ENCODE peak calls at places on chromosomes 11 and 22, in four cellular contexts. One of them, this sample, is unnamed.
A peak's percentile ranks its signal among the peaks of the same experiment; 100 is the strongest.

GRCh38 chr11:20337526-20338154 is 25.9 kb upstream of the HTATIP2 start:
- DNase-seq in prostate gland: no peak
- DNase-seq in colonic mucosa: no peak
- DNase-seq in CD8-positive, alpha-beta T cell: no peak
- DNase-seq in this sample: peak; percentile 22

GRCh38 chr11:99535819-99536218 is 515.1 kb downstream of the CNTN5 start:
- DNase-seq in prostate gland: no peak
- DNase-seq in colonic mucosa: no peak
- DNase-seq in CD8-positive, alpha-beta T cell: no peak
- DNase-seq in this sample: no peak

GRCh38 chr11:6817668-6818067 is 18.2 kb upstream of the OR6A2 start:
- DNase-seq in CD8-positive, alpha-beta T cell: no peak
- DNase-seq in colonic mucosa: no peak
- DNase-seq in prostate gland: no peak
- DNase-seq in this sample: no peak

GRCh38 chr22:38953577-38954413 is 3.6 kb upstream of the APOBEC3A start:
- DNase-seq in colonic mucosa: peak; percentile 50
- DNase-seq in CD8-positive, alpha-beta T cell: peak; percentile 41
- DNase-seq in prostate gland: no peak
- DNase-seq in this sample: peak; percentile 32

GRCh38 chr11:75492181-75492820 is 33.4 kb downstream of the GDPD5 start:
- DNase-seq in prostate gland: no peak
- DNase-seq in CD8-positive, alpha-beta T cell: peak; percentile 68
- DNase-seq in colonic mucosa: no peak
- DNase-seq in this sample: peak; percentile 38

GRCh38 chr11:132226522-132226921 is 856.1 kb downstream of the NTM start:
- DNase-seq in CD8-positive, alpha-beta T cell: no peak
- DNase-seq in prostate gland: no peak
- DNase-seq in colonic mucosa: no peak
- DNase-seq in this sample: no peak

GRCh38 chr11:64290894-64291745 is at the start of gene KCNK4:
- DNase-seq in CD8-positive, alpha-beta T cell: peak; percentile 9
- DNase-seq in prostate gland: no peak
- DNase-seq in colonic mucosa: no peak
- DNase-seq in this sample: no peak

GRCh38 chr11:122085264-122085663 is 30.8 kb downstream of the BLID start:
- DNase-seq in CD8-positive, alpha-beta T cell: no peak
- DNase-seq in prostate gland: no peak
- DNase-seq in colonic mucosa: no peak
- DNase-seq in this sample: peak; percentile 34

GRCh38 chr11:93216511-93217121 is 18.8 kb upstream of the SLC36A4 start:
- DNase-seq in prostate gland: no peak
- DNase-seq in CD8-positive, alpha-beta T cell: no peak
- DNase-seq in colonic mucosa: peak; percentile 32
- DNase-seq in this sample: no peak

GRCh38 chr11:73416711-73417265 is 40.6 kb downstream of the RELT start:
- DNase-seq in colonic mucosa: no peak
- DNase-seq in CD8-positive, alpha-beta T cell: no peak
- DNase-seq in prostate gland: no peak
- DNase-seq in this sample: no peak

GRCh38 chr22:25903294-25903693 is 161.3 kb downstream of the MYO18B start:
- DNase-seq in colonic mucosa: no peak
- DNase-seq in CD8-positive, alpha-beta T cell: no peak
- DNase-seq in prostate gland: no peak
- DNase-seq in this sample: no peak
- TF ChIP-seq CTCF in colonic mucosa: no peak
- TF ChIP-seq CTCF in CD8-positive, alpha-beta T cell: no peak
- TF ChIP-seq CTCF in prostate gland: no peak
- TF ChIP-seq CTCF in this sample: no peak

GRCh38 chr22:26409705-26410376 is 19.2 kb upstream of the ASPHD2 start:
- DNase-seq in colonic mucosa: no peak
- DNase-seq in prostate gland: no peak
- DNase-seq in CD8-positive, alpha-beta T cell: no peak
- DNase-seq in this sample: no peak
- H3K27ac ChIP-seq in colonic mucosa: no peak overlapping the region
- H3K27ac ChIP-seq in prostate gland: no peak overlapping the region
- H3K27ac ChIP-seq in CD8-positive, alpha-beta T cell: no peak overlapping the region
- H3K27ac ChIP-seq in this sample: no peak overlapping the region

GRCh38 chr11:12685229-12685628 is 11.0 kb downstream of the TEAD1 start:
- DNase-seq in colonic mucosa: no peak
- DNase-seq in prostate gland: no peak
- DNase-seq in CD8-positive, alpha-beta T cell: no peak
- DNase-seq in this sample: no peak
- TF ChIP-seq CTCF in colonic mucosa: no peak
- TF ChIP-seq CTCF in prostate gland: no peak
- TF ChIP-seq CTCF in CD8-positive, alpha-beta T cell: no peak
- TF ChIP-seq CTCF in this sample: no peak

GRCh38 chr11:126188332-126189108 is 22.9 kb downstream of the RPUSD4 start:
- DNase-seq in colonic mucosa: no peak
- DNase-seq in CD8-positive, alpha-beta T cell: no peak
- DNase-seq in prostate gland: no peak
- DNase-seq in this sample: no peak
- H3K27ac ChIP-seq in colonic mucosa: no peak overlapping the region
- H3K27ac ChIP-seq in CD8-positive, alpha-beta T cell: no peak overlapping the region
- H3K27ac ChIP-seq in prostate gland: no peak overlapping the region
- H3K27ac ChIP-seq in this sample: peak overlapping the region; percentile 13

GRCh38 chr22:36977947-36978660 is 41.1 kb downstream of the TST start:
- DNase-seq in colonic mucosa: peak; percentile 92
- DNase-seq in CD8-positive, alpha-beta T cell: peak; percentile 91
- DNase-seq in prostate gland: peak; percentile 89
- DNase-seq in this sample: peak; percentile 91
- TF ChIP-seq CTCF in colonic mucosa: peak; percentile 88
- TF ChIP-seq CTCF in CD8-positive, alpha-beta T cell: peak; percentile 69
- TF ChIP-seq CTCF in prostate gland: peak; percentile 99
- TF ChIP-seq CTCF in this sample: peak; percentile 93

DNA sequence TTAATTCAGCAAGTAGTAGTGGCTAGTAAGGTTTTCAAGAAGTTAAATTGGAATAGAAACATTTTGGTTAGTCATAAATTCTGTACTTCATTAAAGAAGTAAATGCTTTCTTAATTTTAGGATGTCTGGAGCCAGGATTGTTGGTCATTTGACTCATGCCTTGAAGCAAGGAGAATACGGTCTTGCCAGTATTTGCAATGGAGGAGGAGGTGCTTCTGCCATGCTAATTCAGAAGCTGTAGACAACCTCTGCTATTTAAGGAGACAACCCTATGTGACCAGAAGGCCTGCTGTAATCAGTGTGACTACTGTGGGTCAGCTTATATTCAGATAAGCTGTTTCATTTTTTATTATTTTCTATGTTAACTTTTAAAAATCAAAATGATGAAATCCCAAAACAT is 25.8 kb downstream of the ACAT1 start:
- DNase-seq in CD8-positive, alpha-beta T cell: no peak
- DNase-seq in prostate gland: no peak
- DNase-seq in colonic mucosa: no peak
- DNase-seq in this sample: no peak
- H3K27ac ChIP-seq in CD8-positive, alpha-beta T cell: no peak overlapping the region
- H3K27ac ChIP-seq in prostate gland: no peak overlapping the region
- H3K27ac ChIP-seq in colonic mucosa: no peak overlapping the region
- H3K27ac ChIP-seq in this sample: no peak overlapping the region

DNA sequence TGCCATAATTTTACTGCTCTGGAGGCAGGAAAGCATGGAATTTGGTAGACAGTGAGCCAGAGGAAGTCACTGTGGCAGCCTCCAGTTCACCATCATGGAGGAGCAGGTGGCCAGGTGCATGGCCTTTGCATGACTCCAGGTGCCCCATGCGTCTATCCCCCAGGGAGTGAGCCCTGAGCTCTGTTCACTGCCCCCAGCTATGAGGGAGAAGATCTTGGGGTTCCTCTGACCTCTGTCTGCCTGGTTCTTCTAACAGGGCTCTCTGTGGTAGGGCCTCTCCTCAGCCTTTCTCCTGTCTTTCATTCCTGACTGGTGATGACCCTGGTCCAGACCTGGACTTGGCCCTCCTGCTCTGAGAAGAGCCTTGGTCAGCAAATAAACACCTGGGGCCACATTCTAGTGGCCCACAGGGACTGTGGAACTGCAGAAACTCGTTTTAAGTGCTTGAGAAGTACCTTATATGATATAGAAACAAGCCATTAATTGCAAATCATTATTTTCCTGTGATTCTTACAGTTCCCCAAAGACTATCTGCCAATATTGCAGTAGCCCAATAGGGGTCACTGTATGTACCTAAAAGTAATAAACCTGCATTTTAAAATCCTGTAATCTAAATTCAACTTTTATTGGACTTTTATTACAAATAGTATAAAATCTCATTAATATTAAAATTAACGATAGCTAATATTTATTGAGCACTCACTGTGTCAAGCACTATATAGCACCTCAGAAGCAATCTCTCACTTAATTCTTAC is 120.0 kb upstream of the SYT13 start:
- DNase-seq in colonic mucosa: no peak
- DNase-seq in CD8-positive, alpha-beta T cell: no peak
- DNase-seq in prostate gland: no peak
- DNase-seq in this sample: no peak
- TF ChIP-seq CTCF in colonic mucosa: no peak
- TF ChIP-seq CTCF in CD8-positive, alpha-beta T cell: no peak
- TF ChIP-seq CTCF in prostate gland: no peak
- TF ChIP-seq CTCF in this sample: peak; percentile 14

DNA sequence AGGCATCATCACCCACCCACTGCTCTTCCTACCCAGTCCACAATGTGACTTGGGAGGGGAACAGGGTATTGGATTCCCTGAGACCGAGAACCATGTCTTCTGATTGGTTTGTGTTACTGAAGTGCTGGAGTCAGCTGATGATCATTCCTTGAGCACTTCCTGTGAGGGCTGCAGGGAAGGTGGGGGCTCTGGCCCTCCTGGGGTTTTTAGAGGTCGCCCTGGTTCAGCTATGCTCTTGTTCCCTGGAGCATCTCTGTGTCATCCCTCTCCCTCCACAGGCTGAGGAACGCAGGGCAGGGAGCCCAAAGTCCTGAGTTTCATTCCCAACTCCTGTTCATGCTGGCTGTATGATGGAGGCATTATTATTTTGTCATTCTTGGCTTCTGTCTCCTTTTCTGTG is 6.7 kb downstream of the ZC3H7B start:
- DNase-seq in colonic mucosa: no peak
- DNase-seq in prostate gland: no peak
- DNase-seq in CD8-positive, alpha-beta T cell: no peak
- DNase-seq in this sample: no peak
- H3K27ac ChIP-seq in colonic mucosa: peak overlapping the region; percentile 7
- H3K27ac ChIP-seq in prostate gland: no peak overlapping the region
- H3K27ac ChIP-seq in CD8-positive, alpha-beta T cell: no peak overlapping the region
- H3K27ac ChIP-seq in this sample: peak overlapping the region; percentile 47

GRCh38 chr11:22730319-22730718 is 63.9 kb downstream of the GAS2 start:
- DNase-seq in colonic mucosa: no peak
- DNase-seq in prostate gland: no peak
- DNase-seq in CD8-positive, alpha-beta T cell: no peak
- DNase-seq in this sample: peak; percentile 5
- TF ChIP-seq CTCF in colonic mucosa: no peak
- TF ChIP-seq CTCF in prostate gland: no peak
- TF ChIP-seq CTCF in CD8-positive, alpha-beta T cell: no peak
- TF ChIP-seq CTCF in this sample: peak; percentile 13

DNA sequence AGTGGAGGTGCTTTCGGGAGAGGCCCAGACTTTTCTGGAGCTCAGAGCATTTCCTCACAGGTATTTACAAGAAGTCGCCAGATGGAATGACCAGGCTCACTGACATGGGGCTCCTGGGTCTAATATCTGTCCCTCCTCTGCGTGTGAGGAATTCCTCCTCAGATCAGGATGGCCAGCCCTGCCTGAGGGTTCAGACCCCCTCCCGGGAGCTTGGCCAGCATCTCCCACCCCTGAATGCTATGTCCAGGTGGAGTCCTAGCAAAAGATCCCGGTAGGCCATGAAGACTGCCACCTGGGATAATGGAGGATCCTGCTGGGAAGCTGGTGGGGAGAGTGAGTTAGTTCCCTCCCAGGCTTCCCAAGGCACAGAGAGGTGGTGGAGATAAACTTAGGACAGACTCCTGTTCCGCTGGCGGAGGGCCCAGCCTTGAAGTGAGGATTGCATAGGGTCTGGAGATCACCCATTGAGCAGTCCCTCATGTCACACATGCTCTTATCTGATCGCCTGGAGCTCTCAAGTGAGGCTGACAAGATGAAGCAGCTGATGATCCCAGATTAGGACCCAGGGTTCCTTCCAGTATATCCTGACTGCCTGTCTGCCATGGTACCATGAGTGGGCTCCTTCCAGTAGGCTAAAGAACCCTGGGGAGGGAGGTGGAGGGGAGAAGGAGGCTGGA is 5.7 kb downstream of the OAF start:
- DNase-seq in CD8-positive, alpha-beta T cell: no peak
- DNase-seq in prostate gland: no peak
- DNase-seq in colonic mucosa: no peak
- DNase-seq in this sample: no peak
- H3K27ac ChIP-seq in CD8-positive, alpha-beta T cell: no peak overlapping the region
- H3K27ac ChIP-seq in prostate gland: no peak overlapping the region
- H3K27ac ChIP-seq in colonic mucosa: no peak overlapping the region
- H3K27ac ChIP-seq in this sample: no peak overlapping the region

This sample was measured in RWPE1.